ENCODE peak calls at places on chromosomes 4 and X, in four cellular contexts. V is EH, D is COR-L47, L is GM13977. E is an unnamed sample.
A peak's percentile ranks its signal among the peaks of the same experiment; 100 is the strongest.

GRCh38 chr4:80382090-80382832 is 46.7 kb downstream of the CFAP299 start:
- DNase-seq in L (no peak), V (no peak), D (no peak), E (no peak)

GRCh38 chr4:144645621-144646522 is at the start of gene HHIP:
- DNase-seq in V (peak; percentile 59), D (peak; percentile 64), L (peak; percentile 55), E (peak; percentile 62)

GRCh38 chr4:45294464-45294863 is 568.1 kb upstream of the GNPDA2 start:
- DNase-seq in D (peak; percentile 54), L (no peak), V (no peak), E (no peak)

GRCh38 chr4:115678425-115678941 is 565.1 kb upstream of the NDST4 start:
- DNase-seq in D (no peak), V (no peak), L (no peak), E (no peak)

GRCh38 chrX:15564981-15565579 is 35.7 kb downstream of the ACE2 start:
- DNase-seq in D (peak; percentile 27), L (peak; percentile 24), V (peak; percentile 50), E (peak; percentile 34)

GRCh38 chrX:124594017-124594651 is 247.8 kb downstream of the SH2D1A start:
- DNase-seq in L (no peak), V (no peak), D (no peak), E (no peak)

GRCh38 chrX:102959471-102959870 is 22.4 kb downstream of the RAB40AL start:
- DNase-seq in D (no peak), L (no peak), V (peak; percentile 97), E (peak; percentile 32)

GRCh38 chrX:108516184-108516583 is 76.5 kb downstream of the COL4A5 start:
- DNase-seq in V (peak; percentile 47), D (no peak), L (no peak), E (no peak)

GRCh38 chr4:52869196-52869595 is 7.1 kb downstream of the RASL11B start:
- DNase-seq in D (no peak), V (peak; percentile 44), L (no peak), E (peak; percentile 73)

E was measured in GM03348.